ENCODE peak calls at places on chromosomes 1 and 21, in ten cellular contexts. One of them, this sample, is unnamed.

GRCh38 chr1:117572546-117572945 is 33.3 kb upstream of the TENT5C start:
- DNase-seq in suprapubic skin: peak; percentile 60
- DNase-seq in Peyer's patch: no peak
- DNase-seq in uterus: peak; percentile 5
- DNase-seq in small intestine: no peak
- DNase-seq in neural progenitor cell: no peak
- DNase-seq in lung: no peak
- DNase-seq in SK-N-SH: no peak
- DNase-seq in mesendoderm: no peak
- DNase-seq in CD8-positive, alpha-beta T cell: peak; percentile 33
- DNase-seq in this sample: peak; percentile 69

GRCh38 chr21:31623664-31624063 is 35.8 kb upstream of the SOD1 start:
- DNase-seq in suprapubic skin: no peak
- DNase-seq in Peyer's patch: no peak
- DNase-seq in uterus: no peak
- DNase-seq in small intestine: no peak
- DNase-seq in neural progenitor cell: peak; percentile 50
- DNase-seq in lung: no peak
- DNase-seq in SK-N-SH: no peak
- DNase-seq in mesendoderm: peak; percentile 32
- DNase-seq in CD8-positive, alpha-beta T cell: no peak
- DNase-seq in this sample: no peak

GRCh38 chr1:5906966-5907365 is 85.3 kb downstream of the NPHP4 start:
- DNase-seq in suprapubic skin: peak; percentile 52
- DNase-seq in Peyer's patch: no peak
- DNase-seq in uterus: no peak
- DNase-seq in small intestine: no peak
- DNase-seq in neural progenitor cell: no peak
- DNase-seq in lung: no peak
- DNase-seq in SK-N-SH: no peak
- DNase-seq in mesendoderm: no peak
- DNase-seq in CD8-positive, alpha-beta T cell: no peak
- DNase-seq in this sample: no peak

GRCh38 chr1:218330043-218330623 is 15.0 kb upstream of the TGFB2 start:
- DNase-seq in suprapubic skin: no peak
- DNase-seq in Peyer's patch: no peak
- DNase-seq in uterus: no peak
- DNase-seq in small intestine: peak; percentile 48
- DNase-seq in neural progenitor cell: peak; percentile 34
- DNase-seq in lung: no peak
- DNase-seq in SK-N-SH: peak; percentile 56
- DNase-seq in mesendoderm: peak; percentile 27
- DNase-seq in CD8-positive, alpha-beta T cell: no peak
- DNase-seq in this sample: no peak

GRCh38 chr1:169086603-169087455 is 19.7 kb upstream of the ATP1B1 start:
- DNase-seq in suprapubic skin: no peak
- DNase-seq in Peyer's patch: no peak
- DNase-seq in uterus: no peak
- DNase-seq in small intestine: peak; percentile 64
- DNase-seq in neural progenitor cell: no peak
- DNase-seq in lung: no peak
- DNase-seq in SK-N-SH: no peak
- DNase-seq in mesendoderm: peak; percentile 47
- DNase-seq in CD8-positive, alpha-beta T cell: no peak
- DNase-seq in this sample: no peak

GRCh38 chr1:111656093-111657017 is 36.8 kb downstream of the RAP1A start:
- DNase-seq in suprapubic skin: no peak
- DNase-seq in Peyer's patch: no peak
- DNase-seq in uterus: peak; percentile 50
- DNase-seq in small intestine: peak; percentile 59
- DNase-seq in neural progenitor cell: peak; percentile 11
- DNase-seq in lung: no peak
- DNase-seq in SK-N-SH: peak; percentile 59
- DNase-seq in mesendoderm: peak; percentile 65
- DNase-seq in CD8-positive, alpha-beta T cell: no peak
- DNase-seq in this sample: peak; percentile 26

GRCh38 chr1:181170194-181170593 is 81.7 kb downstream of the IER5 start:
- DNase-seq in suprapubic skin: no peak
- DNase-seq in Peyer's patch: no peak
- DNase-seq in uterus: no peak
- DNase-seq in small intestine: no peak
- DNase-seq in neural progenitor cell: no peak
- DNase-seq in lung: no peak
- DNase-seq in SK-N-SH: no peak
- DNase-seq in mesendoderm: no peak
- DNase-seq in CD8-positive, alpha-beta T cell: no peak
- DNase-seq in this sample: no peak

GRCh38 chr1:6414443-6414844 is 5.3 kb downstream of the HES2 start:
- DNase-seq in suprapubic skin: no peak
- DNase-seq in Peyer's patch: peak; percentile 61
- DNase-seq in uterus: no peak
- DNase-seq in small intestine: peak; percentile 62
- DNase-seq in neural progenitor cell: peak; percentile 87
- DNase-seq in lung: no peak
- DNase-seq in SK-N-SH: peak; percentile 87
- DNase-seq in mesendoderm: peak; percentile 79
- DNase-seq in CD8-positive, alpha-beta T cell: no peak
- DNase-seq in this sample: peak; percentile 56

GRCh38 chr1:56806804-56807203 is 12.4 kb downstream of the FYB2 start:
- DNase-seq in suprapubic skin: no peak
- DNase-seq in Peyer's patch: no peak
- DNase-seq in uterus: no peak
- DNase-seq in small intestine: no peak
- DNase-seq in neural progenitor cell: no peak
- DNase-seq in lung: no peak
- DNase-seq in SK-N-SH: no peak
- DNase-seq in mesendoderm: peak; percentile 31
- DNase-seq in CD8-positive, alpha-beta T cell: no peak
- DNase-seq in this sample: peak; percentile 40

GRCh38 chr21:34916446-34916845 is 132.7 kb downstream of the RUNX1 start:
- DNase-seq in suprapubic skin: no peak
- DNase-seq in Peyer's patch: no peak
- DNase-seq in uterus: no peak
- DNase-seq in small intestine: no peak
- DNase-seq in neural progenitor cell: no peak
- DNase-seq in lung: no peak
- DNase-seq in SK-N-SH: no peak
- DNase-seq in mesendoderm: no peak
- DNase-seq in CD8-positive, alpha-beta T cell: no peak
- DNase-seq in this sample: no peak

GRCh38 chr1:210259496-210259895 is 26.9 kb downstream of the SERTAD4 start:
- DNase-seq in suprapubic skin: no peak
- DNase-seq in Peyer's patch: no peak
- DNase-seq in uterus: no peak
- DNase-seq in small intestine: no peak
- DNase-seq in neural progenitor cell: peak; percentile 47
- DNase-seq in lung: no peak
- DNase-seq in SK-N-SH: no peak
- DNase-seq in mesendoderm: no peak
- DNase-seq in CD8-positive, alpha-beta T cell: no peak
- DNase-seq in this sample: no peak

GRCh38 chr1:203589201-203589600 is 37.4 kb upstream of the ATP2B4 start:
- DNase-seq in suprapubic skin: no peak
- DNase-seq in Peyer's patch: no peak
- DNase-seq in uterus: no peak
- DNase-seq in small intestine: no peak
- DNase-seq in neural progenitor cell: peak; percentile 45
- DNase-seq in lung: no peak
- DNase-seq in SK-N-SH: peak; percentile 43
- DNase-seq in mesendoderm: no peak
- DNase-seq in CD8-positive, alpha-beta T cell: no peak
- DNase-seq in this sample: no peak

GRCh38 chr1:47578862-47579419 is 141.1 kb downstream of the FOXD2 start:
- DNase-seq in suprapubic skin: peak; percentile 24
- DNase-seq in Peyer's patch: peak; percentile 11
- DNase-seq in uterus: no peak
- DNase-seq in small intestine: no peak
- DNase-seq in neural progenitor cell: no peak
- DNase-seq in lung: no peak
- DNase-seq in SK-N-SH: no peak
- DNase-seq in mesendoderm: no peak
- DNase-seq in CD8-positive, alpha-beta T cell: no peak
- DNase-seq in this sample: no peak

GRCh38 chr1:228146761-228147693 is 2.7 kb upstream of the GJC2 start:
- DNase-seq in suprapubic skin: no peak
- DNase-seq in Peyer's patch: peak; percentile 41
- DNase-seq in uterus: no peak
- DNase-seq in small intestine: no peak
- DNase-seq in neural progenitor cell: no peak
- DNase-seq in lung: no peak
- DNase-seq in SK-N-SH: peak; percentile 22
- DNase-seq in mesendoderm: no peak
- DNase-seq in CD8-positive, alpha-beta T cell: no peak
- DNase-seq in this sample: no peak

GRCh38 chr1:228149341-228150020 is at the start of gene GJC2:
- DNase-seq in suprapubic skin: no peak
- DNase-seq in Peyer's patch: peak; percentile 46
- DNase-seq in uterus: peak; percentile 73
- DNase-seq in small intestine: no peak
- DNase-seq in neural progenitor cell: peak; percentile 63
- DNase-seq in lung: no peak
- DNase-seq in SK-N-SH: peak; percentile 74
- DNase-seq in mesendoderm: peak; percentile 30
- DNase-seq in CD8-positive, alpha-beta T cell: no peak
- DNase-seq in this sample: peak; percentile 44

GRCh38 chr1:228147768-228148167 is 2.0 kb upstream of the GJC2 start:
- DNase-seq in suprapubic skin: no peak
- DNase-seq in Peyer's patch: no peak
- DNase-seq in uterus: no peak
- DNase-seq in small intestine: no peak
- DNase-seq in neural progenitor cell: no peak
- DNase-seq in lung: no peak
- DNase-seq in SK-N-SH: peak; percentile 8
- DNase-seq in mesendoderm: no peak
- DNase-seq in CD8-positive, alpha-beta T cell: no peak
- DNase-seq in this sample: no peak

GRCh38 chr1:228148971-228149340 is 774 bp upstream of the GJC2 start:
- DNase-seq in suprapubic skin: no peak
- DNase-seq in Peyer's patch: peak; percentile 31
- DNase-seq in uterus: no peak
- DNase-seq in small intestine: no peak
- DNase-seq in neural progenitor cell: no peak
- DNase-seq in lung: no peak
- DNase-seq in SK-N-SH: no peak
- DNase-seq in mesendoderm: no peak
- DNase-seq in CD8-positive, alpha-beta T cell: no peak
- DNase-seq in this sample: no peak

DNA sequence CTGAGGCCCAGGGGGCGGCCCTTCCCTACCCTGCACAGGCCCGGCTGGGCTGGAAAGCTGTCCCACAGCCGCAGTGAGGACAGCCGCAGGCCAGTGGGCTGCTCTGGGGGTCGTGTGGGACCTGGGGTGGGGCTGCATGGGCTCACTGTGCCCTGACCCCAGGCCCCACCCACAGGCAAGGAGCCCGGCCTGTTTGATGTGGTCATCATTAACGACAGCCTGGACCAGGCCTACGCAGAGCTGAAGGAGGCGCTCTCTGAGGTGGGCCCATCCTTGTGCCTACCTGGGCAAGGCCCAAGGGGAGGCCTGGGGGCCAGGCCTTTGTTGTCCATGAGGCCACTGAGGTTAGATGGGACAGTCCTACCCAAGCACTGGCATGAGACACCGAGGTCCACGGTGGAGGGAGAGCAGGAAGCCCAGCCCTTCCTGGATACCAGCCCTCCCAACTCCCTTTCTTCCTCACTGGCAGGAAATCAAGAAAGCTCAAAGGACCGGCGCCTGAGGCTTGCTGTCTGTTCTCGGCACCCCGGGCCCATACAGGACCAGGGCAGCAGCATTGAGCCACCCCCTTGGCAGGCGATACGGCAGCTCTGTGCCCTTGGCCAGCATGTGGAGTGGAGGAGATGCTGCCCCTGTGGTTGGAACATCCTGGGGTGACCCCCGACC is 1.4 kb upstream of the GJC2 start:
- DNase-seq in suprapubic skin: no peak
- DNase-seq in Peyer's patch: peak; percentile 38
- DNase-seq in uterus: peak; percentile 36
- DNase-seq in small intestine: no peak
- DNase-seq in neural progenitor cell: no peak
- DNase-seq in lung: no peak
- DNase-seq in SK-N-SH: peak; percentile 19
- DNase-seq in mesendoderm: no peak
- DNase-seq in CD8-positive, alpha-beta T cell: no peak
- DNase-seq in this sample: no peak
- H3K4me1 ChIP-seq in suprapubic skin: peaks cover 81% of the 10 kb centered on the region
- H3K4me1 ChIP-seq in Peyer's patch: peaks cover 44% of the 10 kb centered on the region
- H3K4me1 ChIP-seq in uterus: peaks cover 41% of the 10 kb centered on the region
- H3K4me1 ChIP-seq in small intestine: no peaks in the 10 kb centered on the region
- H3K4me1 ChIP-seq in neural progenitor cell: peaks cover 14% of the 10 kb centered on the region
- H3K4me1 ChIP-seq in lung: peaks cover 48% of the 10 kb centered on the region
- H3K4me1 ChIP-seq in SK-N-SH: peaks cover 12% of the 10 kb centered on the region
- H3K4me1 ChIP-seq in mesendoderm: no peaks in the 10 kb centered on the region
- H3K4me1 ChIP-seq in CD8-positive, alpha-beta T cell: peaks cover 17% of the 10 kb centered on the region
- H3K4me1 ChIP-seq in this sample: peaks cover 41% of the 10 kb centered on the region

DNA sequence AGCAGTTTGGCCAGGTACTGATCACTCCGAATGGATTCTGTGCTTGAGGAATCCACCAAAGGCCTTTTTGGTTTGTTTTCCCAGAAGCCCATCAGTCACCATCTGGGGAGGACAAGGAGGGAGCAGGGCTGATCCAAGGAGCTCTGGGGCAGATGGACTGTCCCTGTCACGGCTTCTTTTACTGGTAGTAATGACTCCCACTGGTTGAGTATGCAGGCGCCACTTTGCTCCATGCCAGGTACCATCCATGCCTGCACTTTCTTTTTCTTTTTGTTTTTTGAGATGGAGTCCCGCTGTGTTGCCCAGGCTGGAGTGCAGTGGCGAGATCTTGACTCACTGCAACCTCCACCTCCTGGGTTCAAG is 101.7 kb downstream of the UBIAD1 start:
- DNase-seq in suprapubic skin: no peak
- DNase-seq in Peyer's patch: no peak
- DNase-seq in uterus: no peak
- DNase-seq in small intestine: no peak
- DNase-seq in neural progenitor cell: no peak
- DNase-seq in lung: no peak
- DNase-seq in SK-N-SH: no peak
- DNase-seq in mesendoderm: no peak
- DNase-seq in CD8-positive, alpha-beta T cell: no peak
- DNase-seq in this sample: no peak
- H3K4me1 ChIP-seq in suprapubic skin: no peaks in the 10 kb centered on the region
- H3K4me1 ChIP-seq in Peyer's patch: no peaks in the 10 kb centered on the region
- H3K4me1 ChIP-seq in uterus: no peaks in the 10 kb centered on the region
- H3K4me1 ChIP-seq in small intestine: no peaks in the 10 kb centered on the region
- H3K4me1 ChIP-seq in neural progenitor cell: no peaks in the 10 kb centered on the region
- H3K4me1 ChIP-seq in lung: no peaks in the 10 kb centered on the region
- H3K4me1 ChIP-seq in SK-N-SH: peaks cover 7% of the 10 kb centered on the region
- H3K4me1 ChIP-seq in mesendoderm: no peaks in the 10 kb centered on the region
- H3K4me1 ChIP-seq in CD8-positive, alpha-beta T cell: peaks cover 5% of the 10 kb centered on the region
- H3K4me1 ChIP-seq in this sample: no peaks in the 10 kb centered on the region

GRCh38 chr1:20405051-20405754 is 80.8 kb downstream of the CAMK2N1 start:
- DNase-seq in suprapubic skin: peak; percentile 73
- DNase-seq in Peyer's patch: no peak
- DNase-seq in uterus: no peak
- DNase-seq in small intestine: no peak
- DNase-seq in neural progenitor cell: no peak
- DNase-seq in lung: no peak
- DNase-seq in SK-N-SH: no peak
- DNase-seq in mesendoderm: no peak
- DNase-seq in CD8-positive, alpha-beta T cell: no peak
- DNase-seq in this sample: no peak
- H3K4me1 ChIP-seq in suprapubic skin: no peaks in the 10 kb centered on the region
- H3K4me1 ChIP-seq in Peyer's patch: no peaks in the 10 kb centered on the region
- H3K4me1 ChIP-seq in uterus: no peaks in the 10 kb centered on the region
- H3K4me1 ChIP-seq in small intestine: no peaks in the 10 kb centered on the region
- H3K4me1 ChIP-seq in neural progenitor cell: peaks cover 20% of the 10 kb centered on the region
- H3K4me1 ChIP-seq in lung: no peaks in the 10 kb centered on the region
- H3K4me1 ChIP-seq in SK-N-SH: no peaks in the 10 kb centered on the region
- H3K4me1 ChIP-seq in mesendoderm: no peaks in the 10 kb centered on the region
- H3K4me1 ChIP-seq in CD8-positive, alpha-beta T cell: no peaks in the 10 kb centered on the region
- H3K4me1 ChIP-seq in this sample: no peaks in the 10 kb centered on the region

GRCh38 chr21:45097827-45098387 is 23.5 kb downstream of the ADARB1 start:
- DNase-seq in suprapubic skin: no peak
- DNase-seq in Peyer's patch: no peak
- DNase-seq in uterus: no peak
- DNase-seq in small intestine: no peak
- DNase-seq in neural progenitor cell: no peak
- DNase-seq in lung: no peak
- DNase-seq in SK-N-SH: no peak
- DNase-seq in mesendoderm: no peak
- DNase-seq in CD8-positive, alpha-beta T cell: no peak
- DNase-seq in this sample: no peak
- H3K4me1 ChIP-seq in suprapubic skin: peaks cover 28% of the 10 kb centered on the region
- H3K4me1 ChIP-seq in Peyer's patch: peaks cover 4% of the 10 kb centered on the region
- H3K4me1 ChIP-seq in uterus: peaks cover 7% of the 10 kb centered on the region
- H3K4me1 ChIP-seq in small intestine: peaks cover 12% of the 10 kb centered on the region
- H3K4me1 ChIP-seq in neural progenitor cell: no peaks in the 10 kb centered on the region
- H3K4me1 ChIP-seq in lung: peaks cover 41% of the 10 kb centered on the region
- H3K4me1 ChIP-seq in SK-N-SH: peaks cover 57% of the 10 kb centered on the region
- H3K4me1 ChIP-seq in mesendoderm: peaks cover 6% of the 10 kb centered on the region
- H3K4me1 ChIP-seq in CD8-positive, alpha-beta T cell: peaks cover 8% of the 10 kb centered on the region
- H3K4me1 ChIP-seq in this sample: peaks cover 8% of the 10 kb centered on the region